ENCODE peak calls at places on chromosomes 5 and 9, in ten cellular contexts. O is left ventricle myocardium inferior; U is CD4-positive, CD25-positive, alpha-beta regulatory T cell; I is right cardiac atrium; L is gastrocnemius medialis; D is WERI-Rb-1; M is heart left ventricle; Z is effector memory CD4-positive, alpha-beta T cell; V is dorsolateral prefrontal cortex; T is CD4-positive, alpha-beta memory T cell. H is an unnamed sample.

GRCh38 chr5:16685069-16685468 is 68.3 kb upstream of the RETREG1 start:
- DNase-seq in O (no peak), U (no peak), I (no peak), L (no peak), D (no peak), M (no peak), Z (no peak), V (no peak), T (no peak), H (no peak)

GRCh38 chr9:114143214-114143613 is 12.1 kb upstream of the COL27A1 start:
- DNase-seq in O (no peak), U (no peak), I (no peak), L (no peak), D (no peak), M (no peak), Z (no peak), V (no peak), T (no peak), H (no peak)

GRCh38 chr9:98644011-98644410 is 64.7 kb downstream of the GABBR2 start:
- DNase-seq in O (no peak), U (no peak), I (no peak), L (no peak), D (no peak), M (no peak), Z (no peak), V (no peak), T (no peak), H (no peak)

GRCh38 chr9:16202913-16203734 is 650.3 kb downstream of the CCDC171 start:
- DNase-seq in O (no peak), U (no peak), I (no peak), L (no peak), D (no peak), M (no peak), Z (no peak), V (no peak), T (no peak), H (no peak)

GRCh38 chr5:173056783-173057061 is 570 bp downstream of the CREBRF start:
- DNase-seq in O (peak; percentile 84), U (no peak), I (no peak), L (no peak), D (no peak), M (no peak), Z (no peak), V (no peak), T (no peak), H (no peak)

GRCh38 chr9:115379719-115380118 is 261.8 kb upstream of the TNC start:
- DNase-seq in O (no peak), U (no peak), I (no peak), L (no peak), D (no peak), M (no peak), Z (no peak), V (no peak), T (no peak), H (no peak)

GRCh38 chr5:153513171-153513570 is 22.7 kb downstream of the GRIA1 start:
- DNase-seq in O (no peak), U (no peak), I (no peak), L (no peak), D (no peak), M (no peak), Z (no peak), V (peak; percentile 75), T (no peak), H (no peak)

GRCh38 chr9:114117996-114118830 is 19.1 kb upstream of the KIF12 start:
- DNase-seq in O (no peak), U (no peak), I (no peak), L (no peak), D (no peak), M (no peak), Z (no peak), V (no peak), T (no peak), H (no peak)

GRCh38 chr9:112921549-112921948 is 30.9 kb upstream of the SLC46A2 start:
- DNase-seq in O (no peak), U (no peak), I (no peak), L (no peak), D (peak; percentile 48), M (no peak), Z (no peak), V (no peak), T (no peak), H (no peak)

GRCh38 chr5:124371121-124371706 is 375.2 kb downstream of the ZNF608 start:
- DNase-seq in O (peak; percentile 37), U (no peak), I (peak; percentile 79), L (peak; percentile 11), D (no peak), M (no peak), Z (no peak), V (no peak), T (no peak), H (no peak)

GRCh38 chr5:157137691-157138090 is 5.0 kb downstream of the MED7 start:
- DNase-seq in O (no peak), U (no peak), I (no peak), L (no peak), D (no peak), M (no peak), Z (no peak), V (no peak), T (no peak), H (no peak)

GRCh38 chr9:114025760-114026159 is 52.3 kb downstream of the AMBP start:
- DNase-seq in O (no peak), U (no peak), I (no peak), L (no peak), D (no peak), M (no peak), Z (no peak), V (no peak), T (no peak), H (no peak)

GRCh38 chr9:81548911-81549310 is 140.4 kb downstream of the TLE1 start:
- DNase-seq in O (no peak), U (no peak), I (no peak), L (no peak), D (no peak), M (no peak), Z (no peak), V (no peak), T (no peak), H (no peak)

GRCh38 chr9:81556923-81557322 is 132.4 kb downstream of the TLE1 start:
- DNase-seq in O (no peak), U (no peak), I (no peak), L (no peak), D (no peak), M (no peak), Z (no peak), V (no peak), T (no peak), H (no peak)

GRCh38 chr9:81550207-81550583 is 139.2 kb downstream of the TLE1 start:
- DNase-seq in O (no peak), U (no peak), I (no peak), L (no peak), D (no peak), M (no peak), Z (no peak), V (no peak), T (no peak), H (no peak)

GRCh38 chr9:81549500-81550206 is 139.7 kb downstream of the TLE1 start:
- DNase-seq in O (no peak), U (no peak), I (no peak), L (no peak), D (no peak), M (no peak), Z (no peak), V (no peak), T (no peak), H (no peak)

GRCh38 chr9:81552571-81552970 is 136.8 kb downstream of the TLE1 start:
- DNase-seq in O (no peak), U (no peak), I (no peak), L (no peak), D (no peak), M (no peak), Z (no peak), V (no peak), T (no peak), H (no peak)
- H3K27ac ChIP-seq in O (peak overlapping the region; percentile 46), U (no peak overlapping the region), I (no peak overlapping the region), L (no peak overlapping the region), D (no peak overlapping the region), M (no peak overlapping the region), Z (no peak overlapping the region), V (no peak overlapping the region), T (no peak overlapping the region), H (no peak overlapping the region)

GRCh38 chr9:37424686-37425297 is 2.3 kb downstream of the GRHPR start:
- DNase-seq in O (no peak), U (no peak), I (peak; percentile 47), L (no peak), D (no peak), M (no peak), Z (no peak), V (no peak), T (no peak), H (no peak)
- H3K4me3 ChIP-seq in O (peak overlapping the region; percentile 98), U (no peak overlapping the region), I (no peak overlapping the region), L (no peak overlapping the region), D (no peak overlapping the region), M (no peak overlapping the region), Z (no peak overlapping the region), V (peak overlapping the region; percentile 88), T (no peak overlapping the region), H (no peak overlapping the region)

GRCh38 chr9:4563105-4563504 is 72.8 kb downstream of the SLC1A1 start:
- DNase-seq in O (no peak), U (no peak), I (no peak), L (no peak), D (no peak), M (no peak), Z (no peak), V (no peak), T (no peak), H (no peak)
- H3K27ac ChIP-seq in O (no peak overlapping the region), U (no peak overlapping the region), I (no peak overlapping the region), L (no peak overlapping the region), D (no peak overlapping the region), M (no peak overlapping the region), Z (no peak overlapping the region), V (no peak overlapping the region), T (no peak overlapping the region), H (no peak overlapping the region)

DNA sequence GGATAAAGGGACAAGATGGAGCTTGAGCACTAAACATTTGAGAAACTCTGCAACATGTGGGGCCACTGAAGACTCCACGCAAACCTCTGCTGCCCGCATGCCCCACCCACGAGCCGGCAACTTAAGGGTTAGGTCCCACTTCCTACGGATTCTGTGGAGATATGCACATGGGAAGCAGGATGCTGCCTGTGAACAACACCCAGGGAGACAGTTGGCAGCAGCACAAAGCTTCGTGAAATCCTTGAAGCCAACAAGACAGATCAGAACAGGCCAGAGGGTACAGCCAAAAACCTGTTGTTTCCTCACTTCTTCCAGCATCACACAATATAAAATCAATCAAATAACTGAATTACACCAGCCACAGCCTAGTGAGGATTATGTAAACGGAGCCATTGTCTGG is 270.4 kb downstream of the ENC1 start:
- DNase-seq in O (no peak), U (no peak), I (peak; percentile 68), L (peak; percentile 23), D (no peak), M (no peak), Z (no peak), V (peak; percentile 55), T (no peak), H (no peak)
- H3K4me3 ChIP-seq in O (no peak overlapping the region), U (no peak overlapping the region), I (no peak overlapping the region), L (no peak overlapping the region), D (no peak overlapping the region), M (no peak overlapping the region), Z (no peak overlapping the region), V (no peak overlapping the region), T (no peak overlapping the region), H (no peak overlapping the region)

DNA sequence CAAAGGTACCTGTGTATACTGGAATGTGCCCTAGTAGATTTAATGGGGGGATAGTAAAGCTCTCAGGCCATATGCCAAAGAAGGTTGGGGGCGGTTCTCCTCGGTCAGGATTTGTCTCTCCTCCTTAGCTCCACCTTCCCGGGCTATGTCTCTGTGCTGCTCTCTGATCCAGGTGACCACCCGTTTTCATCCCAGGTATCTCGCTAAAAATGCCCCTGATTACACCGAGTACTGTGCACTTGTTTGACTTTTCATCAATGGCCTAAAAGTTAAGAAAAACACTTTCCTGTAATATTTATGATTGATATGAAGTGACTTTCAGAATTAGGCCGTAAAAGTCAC is 718 bp downstream of the NDUFS6 start:
- DNase-seq in O (no peak), U (no peak), I (no peak), L (no peak), D (peak; percentile 71), M (no peak), Z (no peak), V (no peak), T (no peak), H (peak; percentile 27)
- H3K27ac ChIP-seq in O (peak overlapping the region; percentile 95), U (peak overlapping the region; percentile 90), I (no peak overlapping the region), L (peak overlapping the region; percentile 98), D (peak overlapping the region; percentile 82), M (peak overlapping the region; percentile 90), Z (peak overlapping the region; percentile 82), V (no peak overlapping the region), T (peak overlapping the region; percentile 91), H (peak overlapping the region; percentile 58)

H was measured in tibial artery.